ENCODE peak calls at places on chromosomes 6 and 20, in seven cellular contexts. One of them, this sample, is unnamed.

GRCh38 chr20:48682529-48683385 is 145.0 kb downstream of the PREX1 start:
- DNase-seq in cardiac septum: peak; percentile 86
- DNase-seq in CD8-positive, alpha-beta memory T cell: no peak
- DNase-seq in NCI-H524: peak; percentile 98
- DNase-seq in C1 segment of cervical spinal cord: peak; percentile 35
- DNase-seq in naive thymus-derived CD8-positive, alpha-beta T cell: no peak
- DNase-seq in hypothalamus: peak; percentile 58
- DNase-seq in this sample: no peak

GRCh38 chr20:64110411-64111068 is 3.2 kb upstream of the NPBWR2 start:
- DNase-seq in hypothalamus: no peak
- DNase-seq in CD8-positive, alpha-beta memory T cell: peak; percentile 41
- DNase-seq in C1 segment of cervical spinal cord: no peak
- DNase-seq in cardiac septum: peak; percentile 56
- DNase-seq in NCI-H524: no peak
- DNase-seq in naive thymus-derived CD8-positive, alpha-beta T cell: no peak
- DNase-seq in this sample: peak; percentile 7

GRCh38 chr6:163335671-163336545 is 78.6 kb upstream of the QKI start:
- DNase-seq in cardiac septum: peak; percentile 93
- DNase-seq in NCI-H524: no peak
- DNase-seq in hypothalamus: no peak
- DNase-seq in CD8-positive, alpha-beta memory T cell: no peak
- DNase-seq in naive thymus-derived CD8-positive, alpha-beta T cell: no peak
- DNase-seq in C1 segment of cervical spinal cord: no peak
- DNase-seq in this sample: no peak

GRCh38 chr6:11143394-11144371 is 32.2 kb upstream of the ERVFRD-1 start:
- DNase-seq in cardiac septum: peak; percentile 92
- DNase-seq in C1 segment of cervical spinal cord: no peak
- DNase-seq in naive thymus-derived CD8-positive, alpha-beta T cell: no peak
- DNase-seq in NCI-H524: no peak
- DNase-seq in CD8-positive, alpha-beta memory T cell: no peak
- DNase-seq in hypothalamus: no peak
- DNase-seq in this sample: no peak

GRCh38 chr6:169556758-169557505 is 144.9 kb downstream of the WDR27 start:
- DNase-seq in hypothalamus: no peak
- DNase-seq in CD8-positive, alpha-beta memory T cell: peak; percentile 52
- DNase-seq in C1 segment of cervical spinal cord: no peak
- DNase-seq in naive thymus-derived CD8-positive, alpha-beta T cell: peak; percentile 8
- DNase-seq in NCI-H524: no peak
- DNase-seq in cardiac septum: no peak
- DNase-seq in this sample: peak; percentile 36

GRCh38 chr6:166297606-166298005 is 10.6 kb downstream of the PRR18 start:
- DNase-seq in NCI-H524: no peak
- DNase-seq in naive thymus-derived CD8-positive, alpha-beta T cell: no peak
- DNase-seq in C1 segment of cervical spinal cord: peak; percentile 80
- DNase-seq in hypothalamus: peak; percentile 76
- DNase-seq in cardiac septum: no peak
- DNase-seq in CD8-positive, alpha-beta memory T cell: no peak
- DNase-seq in this sample: no peak

GRCh38 chr6:5968817-5969726 is 37.7 kb downstream of the NRN1 start:
- DNase-seq in NCI-H524: no peak
- DNase-seq in C1 segment of cervical spinal cord: no peak
- DNase-seq in hypothalamus: no peak
- DNase-seq in CD8-positive, alpha-beta memory T cell: no peak
- DNase-seq in naive thymus-derived CD8-positive, alpha-beta T cell: no peak
- DNase-seq in cardiac septum: peak; percentile 87
- DNase-seq in this sample: no peak

GRCh38 chr20:61925555-61926252 is 140.0 kb downstream of the TAF4 start:
- DNase-seq in CD8-positive, alpha-beta memory T cell: peak; percentile 39
- DNase-seq in hypothalamus: no peak
- DNase-seq in C1 segment of cervical spinal cord: no peak
- DNase-seq in NCI-H524: no peak
- DNase-seq in naive thymus-derived CD8-positive, alpha-beta T cell: no peak
- DNase-seq in cardiac septum: no peak
- DNase-seq in this sample: no peak

GRCh38 chr6:2875840-2876207 is 27.3 kb downstream of the SERPINB9 start:
- DNase-seq in naive thymus-derived CD8-positive, alpha-beta T cell: peak; percentile 51
- DNase-seq in cardiac septum: peak; percentile 86
- DNase-seq in hypothalamus: no peak
- DNase-seq in NCI-H524: peak; percentile 4
- DNase-seq in CD8-positive, alpha-beta memory T cell: peak; percentile 73
- DNase-seq in C1 segment of cervical spinal cord: no peak
- DNase-seq in this sample: no peak